ENCODE peak calls at places on chromosomes 16 and 17, in four cellular contexts. C, R, U and B are unnamed samples.

GRCh38 chr17:15454328-15454727 is 13.1 kb downstream of the CDRT4 start:
- DNase-seq in R (no peak), C (no peak), U (no peak), B (no peak)

GRCh38 chr17:48100591-48101011 is 677 bp downstream of the CBX1 start:
- DNase-seq in C (no peak), R (peak; percentile 83), U (peak; percentile 71), B (peak; percentile 24)

GRCh38 chr17:19508327-19508867 is 25.3 kb upstream of the SLC47A1 start:
- DNase-seq in U (peak; percentile 70), C (peak; percentile 68), R (no peak), B (no peak)

GRCh38 chr17:41647940-41648410 is 23.6 kb upstream of the KRT17 start:
- DNase-seq in U (peak; percentile 93), C (peak; percentile 86), R (peak; percentile 90), B (peak; percentile 84)

GRCh38 chr16:63922563-63922962 is 1199.3 kb downstream of the CDH11 start:
- DNase-seq in R (no peak), U (no peak), C (no peak), B (no peak)

GRCh38 chr16:18950469-18951185 is 24.4 kb upstream of the SMG1 start:
- DNase-seq in U (no peak), R (no peak), C (no peak), B (no peak)

GRCh38 chr17:75688209-75688771 is 21.2 kb downstream of the SAP30BP start:
- DNase-seq in R (no peak), U (no peak), C (peak; percentile 50), B (no peak)

GRCh38 chr17:77116371-77116860 is 24.4 kb upstream of the SEC14L1 start:
- DNase-seq in U (no peak), R (no peak), C (no peak), B (no peak)

GRCh38 chr16:83689385-83689831 is 118.4 kb upstream of the HSBP1 start:
- DNase-seq in U (no peak), C (no peak), R (peak; percentile 10), B (peak; percentile 57)

GRCh38 chr17:82059272-82060000 is 6.2 kb downstream of the DUS1L start:
- DNase-seq in U (no peak), R (no peak), C (no peak), B (no peak)

GRCh38 chr17:64502809-64503208 is 3.3 kb downstream of the DDX5 start:
- DNase-seq in C (no peak), U (no peak), R (no peak), B (no peak)
- H3K4me3 ChIP-seq in C (no peak overlapping the region), U (no peak overlapping the region), R (no peak overlapping the region), B (no peak overlapping the region)

GRCh38 chr17:27457405-27457730 is 1.1 kb downstream of the KSR1 start:
- DNase-seq in C (no peak), R (no peak), U (no peak), B (no peak)

GRCh38 chr17:27459433-27459832 is 3.2 kb downstream of the KSR1 start:
- DNase-seq in U (no peak), C (no peak), R (no peak), B (no peak)

GRCh38 chr17:27456681-27457404 is 595 bp downstream of the KSR1 start:
- DNase-seq in R (no peak), C (no peak), U (peak; percentile 56), B (no peak)

GRCh38 chr17:27457731-27458523 is 1.7 kb downstream of the KSR1 start:
- DNase-seq in U (no peak), R (peak; percentile 28), C (no peak), B (no peak)

DNA sequence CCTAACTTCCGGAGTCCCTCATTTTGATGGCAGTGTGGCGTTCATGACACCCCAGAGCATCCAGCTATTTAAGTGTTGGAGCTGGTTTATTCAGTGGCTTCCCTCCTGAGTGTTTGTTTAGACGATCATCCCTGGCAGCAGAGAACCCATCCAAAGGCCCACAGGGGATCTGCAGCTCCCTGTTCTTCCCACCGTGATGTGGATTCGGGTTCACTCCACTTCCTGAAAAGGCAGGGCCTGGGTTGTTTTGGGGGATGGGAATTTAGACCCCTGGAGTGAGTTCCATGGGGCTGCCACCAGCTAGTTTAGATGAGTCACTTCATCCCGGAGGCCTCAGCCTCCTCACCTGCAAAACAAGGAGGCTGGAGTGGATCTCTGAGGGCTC is 2.3 kb downstream of the KSR1 start:
- DNase-seq in R (no peak), U (no peak), C (no peak), B (no peak)
- H3K27ac ChIP-seq in R (no peak overlapping the region), U (no peak overlapping the region), C (no peak overlapping the region), B (no peak overlapping the region)

GRCh38 chr17:35046740-35047283 is 16.7 kb downstream of the RFFL start:
- DNase-seq in R (no peak), C (no peak), U (no peak), B (peak; percentile 68)
- H3K4me1 ChIP-seq in R (no peaks in the 10 kb centered on the region), C (peaks cover 11% of the 10 kb centered on the region), U (no peaks in the 10 kb centered on the region), B (peaks cover 23% of the 10 kb centered on the region)

GRCh38 chr17:40364121-40364861 is at the start of gene GJD3:
- DNase-seq in C (no peak), U (no peak), R (no peak), B (no peak)
- H3K4me3 ChIP-seq in C (no peak within 1 kb of the TSS), U (no peak within 1 kb of the TSS), R (peak within 1 kb of the TSS; percentile 51), B (no peak within 1 kb of the TSS)

DNA sequence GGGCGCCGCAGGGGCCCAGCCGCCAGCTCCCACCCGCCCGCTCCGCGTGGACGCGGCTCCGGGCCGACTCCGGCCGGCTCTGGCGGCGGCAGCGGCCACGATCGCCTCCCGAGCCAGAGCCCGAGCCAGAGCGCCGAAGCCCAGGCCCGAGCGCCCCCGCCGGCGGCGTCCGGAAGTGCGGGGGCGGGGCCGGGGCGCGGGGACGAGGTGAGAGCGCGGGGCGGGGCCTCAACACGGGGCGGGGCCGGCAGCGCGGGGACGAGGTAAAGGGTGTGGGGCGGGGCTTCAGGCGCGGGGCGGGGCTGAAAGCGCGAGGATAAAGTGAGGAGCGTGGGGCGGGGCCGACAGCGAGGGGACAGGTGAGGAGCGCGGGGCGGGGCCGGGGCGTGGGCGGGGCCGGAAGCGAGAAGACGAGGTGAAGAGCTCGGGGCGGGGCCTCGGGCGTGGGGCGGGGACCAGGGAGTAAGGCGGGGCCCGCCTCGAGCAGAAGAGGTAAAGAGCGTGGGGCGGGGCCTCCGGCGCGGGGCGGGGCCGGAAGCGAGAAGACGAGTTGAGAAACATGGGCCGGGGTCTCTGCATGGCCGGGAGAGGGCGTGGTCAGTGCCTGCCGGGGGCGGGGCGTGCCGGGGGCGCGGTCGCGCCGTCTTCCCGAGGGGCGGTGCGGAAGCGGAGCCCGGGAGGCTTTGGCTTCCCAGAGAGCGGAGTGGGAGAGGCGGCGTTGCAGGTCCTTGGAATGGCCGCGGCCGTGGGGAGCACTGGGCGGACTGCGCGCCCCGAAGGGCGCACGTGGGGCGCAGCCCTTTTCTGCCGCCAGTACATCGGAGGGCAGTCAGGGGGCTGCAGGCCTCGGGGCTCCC is at the start of gene AXIN1:
- DNase-seq in U (peak; percentile 99), C (peak; percentile 98), R (peak; percentile 100), B (peak; percentile 99)
- H3K27ac ChIP-seq in U (peak within 1 kb of the TSS; percentile 0), C (no peak within 1 kb of the TSS), R (peak within 1 kb of the TSS; percentile 66), B (peak within 1 kb of the TSS; percentile 66)

DNA sequence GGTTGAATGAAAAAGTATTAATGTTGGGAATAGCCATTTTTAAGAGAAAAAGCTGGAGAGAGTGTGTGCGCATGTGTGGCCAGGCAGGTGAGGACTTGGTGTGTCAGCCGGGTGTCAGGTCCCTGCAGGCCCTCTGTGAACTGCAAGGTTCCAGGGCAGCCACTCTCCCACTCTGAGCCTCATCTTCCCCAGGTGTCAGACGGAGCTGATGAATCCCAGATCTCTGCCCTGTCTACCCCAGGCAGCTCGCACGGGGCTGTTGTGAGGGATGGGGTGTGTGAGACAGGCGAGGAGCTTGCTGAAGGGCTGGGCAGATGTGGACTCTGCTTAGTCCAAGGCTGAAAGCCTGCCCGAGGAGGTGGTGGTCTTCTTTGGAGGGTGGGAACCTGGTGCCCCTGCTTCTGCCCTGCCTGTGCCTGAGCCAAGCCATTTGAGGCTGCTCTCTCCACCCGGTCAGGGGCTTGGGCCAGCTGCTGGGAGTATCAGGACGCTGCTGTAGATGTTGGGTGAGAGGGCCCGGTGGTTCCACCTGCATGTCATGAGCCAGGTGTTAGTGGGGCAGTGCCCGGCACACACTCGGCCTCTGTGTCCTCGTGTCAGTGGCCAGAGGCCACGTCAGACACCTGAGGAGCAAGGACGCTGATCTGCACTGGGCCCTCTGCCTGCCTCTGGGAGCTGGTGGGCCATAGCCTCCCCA is 122.4 kb downstream of the RAB11FIP4 start:
- DNase-seq in C (no peak), U (no peak), R (no peak), B (no peak)
- H3K4me1 ChIP-seq in C (peaks cover 5% of the 10 kb centered on the region), U (no peaks in the 10 kb centered on the region), R (peaks cover 12% of the 10 kb centered on the region), B (no peaks in the 10 kb centered on the region)

GRCh38 chr16:70683146-70683944 is 2.5 kb downstream of the MTSS2 start:
- DNase-seq in U (peak; percentile 41), C (no peak), R (no peak), B (no peak)
- H3K4me3 ChIP-seq in U (no peak overlapping the region), C (no peak overlapping the region), R (no peak overlapping the region), B (no peak overlapping the region)

DNA sequence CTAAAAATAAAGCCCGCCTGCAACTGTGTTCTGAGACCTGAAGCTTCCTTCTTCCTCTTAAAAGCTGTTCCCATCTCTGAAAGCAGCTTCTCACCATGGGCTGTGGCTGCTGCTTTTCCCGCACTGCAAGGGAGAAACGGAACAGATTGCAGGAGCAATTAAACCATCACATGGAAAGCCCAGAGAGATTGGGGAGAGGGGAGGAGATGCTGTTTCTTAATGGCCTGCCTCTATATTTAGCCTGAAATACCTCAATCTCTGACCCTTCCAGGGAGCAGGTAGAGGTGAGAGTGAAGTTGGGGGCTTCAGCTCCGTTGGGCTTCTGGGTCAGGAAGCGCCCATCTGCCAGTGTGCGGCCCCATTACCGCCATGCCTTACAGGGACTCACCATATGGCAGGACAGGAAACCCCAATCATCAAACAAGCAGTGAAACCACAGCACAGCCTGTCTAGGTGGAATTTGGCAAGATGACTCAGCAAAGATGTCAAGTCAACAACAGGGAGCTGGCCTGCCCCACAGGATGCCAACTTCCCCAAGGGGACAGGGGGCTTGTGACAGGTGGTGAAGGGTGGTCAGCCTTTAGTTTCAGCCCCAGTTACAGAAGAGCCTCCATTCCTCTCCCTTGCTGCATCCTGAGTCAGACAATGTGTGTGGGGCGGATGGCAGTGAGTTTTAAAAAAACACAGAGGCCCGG is 286.6 kb upstream of the CCL2 start:
- DNase-seq in U (no peak), R (no peak), C (peak; percentile 21), B (peak; percentile 20)
- H3K27ac ChIP-seq in U (no peak overlapping the region), R (no peak overlapping the region), C (no peak overlapping the region), B (no peak overlapping the region)

GRCh38 chr16:31487076-31487719 is 4.3 kb downstream of the SLC5A2 start:
- DNase-seq in C (no peak), R (no peak), U (peak; percentile 48), B (no peak)
- H3K4me1 ChIP-seq in C (peaks cover 4% of the 10 kb centered on the region), R (no peaks in the 10 kb centered on the region), U (no peaks in the 10 kb centered on the region), B (peaks cover 2% of the 10 kb centered on the region)